ENCODE peak calls at places on chromosomes 2 and 18, in seven cellular contexts. U is HFF-Myc, K is A549, T is stomach, V is AG10803, D is HL-60, M is BJ. Q is an unnamed sample.
A peak's percentile ranks its signal among the peaks of the same experiment; 100 is the strongest.

GRCh38 chr2:30359644-30360167 is 87.3 kb upstream of the LCLAT1 start:
- DNase-seq in T (no peak), M (no peak), K (no peak), V (peak; percentile 81), U (no peak), D (no peak), Q (peak; percentile 90)

GRCh38 chr2:1988594-1988993 is 244.3 kb upstream of the PXDN start:
- DNase-seq in U (no peak), M (no peak), K (no peak), T (no peak), D (no peak), V (no peak), Q (no peak)

GRCh38 chr18:3595282-3596273 is 145.6 kb downstream of the TGIF1 start:
- DNase-seq in V (peak; percentile 94), U (peak; percentile 92), M (peak; percentile 88), T (peak; percentile 43), K (no peak), D (peak; percentile 79), Q (peak; percentile 82)

GRCh38 chr2:160837416-160837815 is 322.8 kb upstream of the TANK start:
- DNase-seq in D (no peak), K (no peak), U (no peak), V (peak; percentile 60), T (no peak), M (no peak), Q (no peak)

GRCh38 chr18:74734013-74734444 is 136.4 kb downstream of the ZNF407 start:
- DNase-seq in T (no peak), D (no peak), U (no peak), K (no peak), M (no peak), V (no peak), Q (no peak)

GRCh38 chr2:47344890-47345583 is 57.9 kb upstream of the MSH2 start:
- DNase-seq in T (peak; percentile 88), U (peak; percentile 87), D (no peak), V (peak; percentile 54), K (peak; percentile 99), M (peak; percentile 51), Q (peak; percentile 76)

GRCh38 chr2:156031121-156031520 is 301.4 kb downstream of the NR4A2 start:
- DNase-seq in V (no peak), K (no peak), M (no peak), D (no peak), T (no peak), U (no peak), Q (no peak)

GRCh38 chr18:9915291-9916066 is 1.7 kb downstream of the VAPA start:
- DNase-seq in K (no peak), V (no peak), M (no peak), D (no peak), T (no peak), U (no peak), Q (no peak)

GRCh38 chr2:202178342-202178958 is 59.9 kb downstream of the SUMO1 start:
- DNase-seq in U (peak; percentile 43), V (peak; percentile 69), K (peak; percentile 51), D (peak; percentile 53), M (no peak), T (peak; percentile 55), Q (peak; percentile 82)

GRCh38 chr2:126634273-126634861 is 21.6 kb upstream of the GYPC start:
- DNase-seq in M (no peak), T (no peak), K (no peak), D (no peak), V (peak; percentile 25), U (no peak), Q (no peak)

GRCh38 chr18:3585656-3586509 is 135.9 kb downstream of the TGIF1 start:
- DNase-seq in K (peak; percentile 64), D (peak; percentile 90), T (peak; percentile 88), V (peak; percentile 83), M (no peak), U (no peak), Q (peak; percentile 87)

GRCh38 chr2:221969087-221969829 is 329.5 kb downstream of the PAX3 start:
- DNase-seq in U (peak; percentile 7), D (peak; percentile 18), T (peak; percentile 29), K (peak; percentile 36), V (peak; percentile 49), M (no peak), Q (no peak)

GRCh38 chr2:25303517-25304338 is 38.0 kb downstream of the DNMT3A start:
- DNase-seq in V (no peak), D (no peak), K (no peak), T (no peak), M (no peak), U (no peak), Q (no peak)

GRCh38 chr2:146004470-146004869 is 1484.6 kb upstream of the ZEB2 start:
- DNase-seq in U (peak; percentile 31), T (no peak), M (peak; percentile 6), V (peak; percentile 3), D (no peak), K (no peak), Q (no peak)

GRCh38 chr2:74197049-74197448 is 1.4 kb upstream of the MTHFD2 start:
- DNase-seq in M (no peak), U (no peak), D (no peak), K (no peak), T (no peak), V (no peak), Q (no peak)

GRCh38 chr2:238382381-238382781 is 44.3 kb upstream of the ASB1 start:
- DNase-seq in V (peak; percentile 38), K (no peak), M (no peak), D (peak; percentile 53), U (no peak), T (peak; percentile 22), Q (no peak)

GRCh38 chr2:75020476-75020875 is 62.0 kb downstream of the POLE4 start:
- DNase-seq in K (no peak), D (no peak), M (no peak), V (no peak), T (no peak), U (no peak), Q (no peak)

GRCh38 chr2:166380615-166381014 is 4.9 kb upstream of the SCN9A start:
- DNase-seq in V (no peak), T (no peak), U (no peak), M (no peak), K (no peak), D (no peak), Q (no peak)

GRCh38 chr18:37553633-37554398 is 11.8 kb downstream of the CELF4 start:
- DNase-seq in U (no peak), T (no peak), D (no peak), M (no peak), K (no peak), V (no peak), Q (no peak)

GRCh38 chr2:229257980-229258379 is 13.1 kb downstream of the PID1 start:
- DNase-seq in U (no peak), K (no peak), V (no peak), T (no peak), D (no peak), M (no peak), Q (peak; percentile 69)

GRCh38 chr2:231545105-231545902 is 15.1 kb upstream of the NMUR1 start:
- DNase-seq in T (peak; percentile 50), V (no peak), D (peak; percentile 99), M (no peak), K (no peak), U (no peak), Q (no peak)

GRCh38 chr2:158011055-158011771 is 90.5 kb upstream of the UPP2 start:
- DNase-seq in K (no peak), M (no peak), V (no peak), U (no peak), D (no peak), T (no peak), Q (no peak)

GRCh38 chr2:158002079-158002478 is 99.6 kb upstream of the UPP2 start:
- DNase-seq in M (no peak), U (no peak), K (no peak), T (no peak), V (no peak), D (no peak), Q (no peak)

GRCh38 chr2:158004131-158004530 is 97.5 kb upstream of the UPP2 start:
- DNase-seq in V (peak; percentile 7), U (no peak), M (no peak), D (no peak), T (no peak), K (no peak), Q (no peak)

GRCh38 chr2:158009425-158009824 is 92.3 kb upstream of the UPP2 start:
- DNase-seq in T (no peak), V (no peak), K (no peak), M (no peak), U (no peak), D (peak; percentile 39), Q (no peak)

GRCh38 chr2:158006961-158007664 is 94.6 kb upstream of the UPP2 start:
- DNase-seq in K (no peak), T (no peak), V (no peak), M (no peak), D (no peak), U (no peak), Q (no peak)
- TF ChIP-seq CTCF in K (no peak), T (no peak), V (no peak), M (no peak), D (no peak), U (no peak), Q (no peak)

GRCh38 chr2:189442468-189442867 is 1.2 kb downstream of the WDR75 start:
- DNase-seq in U (no peak), M (no peak), V (no peak), D (no peak), K (no peak), T (no peak), Q (no peak)
- H3K4me3 ChIP-seq in U (peak overlapping the region; percentile 87), M (peak overlapping the region; percentile 84), V (peak overlapping the region; percentile 86), D (peak overlapping the region; percentile 90), K (peak overlapping the region; percentile 70), T (no peak overlapping the region), Q (no peak overlapping the region)

GRCh38 chr2:58436842-58437241 is 195.7 kb upstream of the FANCL start:
- DNase-seq in K (no peak), U (no peak), V (no peak), D (no peak), T (no peak), M (no peak), Q (no peak)

GRCh38 chr2:58447586-58447985 is 206.5 kb upstream of the FANCL start:
- DNase-seq in V (no peak), M (no peak), U (no peak), D (no peak), T (no peak), K (no peak), Q (no peak)

DNA sequence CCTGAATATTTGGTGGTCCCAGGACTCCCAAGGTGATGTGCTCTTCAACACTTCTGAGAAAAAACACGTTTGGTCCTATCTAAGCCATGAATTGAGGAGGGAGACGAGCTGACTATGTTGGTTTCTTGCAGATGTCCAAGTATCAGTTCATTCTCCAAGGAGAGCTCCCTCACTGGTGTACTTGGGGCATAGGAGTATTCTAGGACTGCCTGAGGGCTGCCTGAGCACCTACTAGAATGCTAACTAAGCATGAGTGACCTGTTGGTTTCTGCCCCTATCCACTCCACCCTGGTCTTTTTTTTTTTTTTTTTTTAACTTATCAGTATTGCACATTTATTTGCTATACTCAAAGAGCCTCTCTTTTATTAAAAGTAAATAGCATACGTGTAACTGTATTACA is 200.5 kb upstream of the FANCL start:
- DNase-seq in U (no peak), K (no peak), M (no peak), V (no peak), D (no peak), T (no peak), Q (no peak)
- TF ChIP-seq CTCF in U (no peak), K (no peak), M (no peak), V (no peak), D (no peak), T (no peak), Q (no peak)

DNA sequence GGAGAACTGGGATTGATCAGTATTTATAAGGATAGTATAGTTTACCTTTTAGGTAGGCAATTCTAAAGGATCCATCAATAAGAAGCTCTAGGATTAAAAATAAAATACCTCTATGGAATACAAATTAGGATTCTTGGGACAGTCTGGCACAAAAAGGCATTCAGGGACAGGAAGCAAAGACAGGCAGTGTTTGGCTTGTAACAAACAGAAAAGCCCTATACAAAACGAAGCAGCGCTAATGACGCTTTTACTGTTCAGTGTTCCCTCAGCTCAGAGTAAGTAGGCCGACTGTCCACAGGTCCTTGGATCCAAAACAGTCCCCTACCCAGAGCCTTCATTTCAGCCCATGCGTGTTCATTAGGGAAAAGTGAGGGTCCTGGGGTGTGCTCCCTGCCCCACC is 236.2 kb downstream of the AGPS start:
- DNase-seq in M (no peak), D (no peak), U (no peak), T (no peak), K (no peak), V (no peak), Q (no peak)
- H3K4me3 ChIP-seq in M (no peak overlapping the region), D (no peak overlapping the region), U (no peak overlapping the region), T (no peak overlapping the region), K (no peak overlapping the region), V (no peak overlapping the region), Q (no peak overlapping the region)

Q was measured in sigmoid colon.